ENCODE peak calls at places on chromosomes 3 and 15, in seven cellular contexts. One of them, this sample, is unnamed.

GRCh38 chr3:101702726-101703125 is 16.2 kb upstream of the RPL24 start:
- DNase-seq in stimulated activated CD4-positive, alpha-beta T cell treated with anti-CD3 and anti-CD28 coated beads, TNF-alpha, amount 100 ng/mL, for 4 hours: no peak
- DNase-seq in Caki2: peak; percentile 12
- DNase-seq in HTR-8/SVneo: no peak
- DNase-seq in ascending aorta: no peak
- DNase-seq in B cell: no peak
- DNase-seq in mesothelial cell of epicardium: no peak
- DNase-seq in this sample: no peak

GRCh38 chr15:83869329-83869728 is 215.4 kb downstream of the ADAMTSL3 start:
- DNase-seq in B cell: no peak
- DNase-seq in Caki2: no peak
- DNase-seq in mesothelial cell of epicardium: no peak
- DNase-seq in ascending aorta: no peak
- DNase-seq in stimulated activated CD4-positive, alpha-beta T cell treated with anti-CD3 and anti-CD28 coated beads, TNF-alpha, amount 100 ng/mL, for 4 hours: no peak
- DNase-seq in HTR-8/SVneo: no peak
- DNase-seq in this sample: no peak

GRCh38 chr3:65894126-65894525 is 144.6 kb downstream of the MAGI1 start:
- DNase-seq in HTR-8/SVneo: no peak
- DNase-seq in mesothelial cell of epicardium: no peak
- DNase-seq in stimulated activated CD4-positive, alpha-beta T cell treated with anti-CD3 and anti-CD28 coated beads, TNF-alpha, amount 100 ng/mL, for 4 hours: no peak
- DNase-seq in Caki2: no peak
- DNase-seq in ascending aorta: no peak
- DNase-seq in B cell: no peak
- DNase-seq in this sample: no peak

GRCh38 chr15:79357566-79357965 is 46.7 kb downstream of the TMED3 start:
- DNase-seq in mesothelial cell of epicardium: no peak
- DNase-seq in B cell: no peak
- DNase-seq in Caki2: no peak
- DNase-seq in ascending aorta: no peak
- DNase-seq in stimulated activated CD4-positive, alpha-beta T cell treated with anti-CD3 and anti-CD28 coated beads, TNF-alpha, amount 100 ng/mL, for 4 hours: no peak
- DNase-seq in HTR-8/SVneo: no peak
- DNase-seq in this sample: no peak

GRCh38 chr3:35215525-35216500 is 423.5 kb upstream of the ARPP21 start:
- DNase-seq in B cell: no peak
- DNase-seq in HTR-8/SVneo: no peak
- DNase-seq in Caki2: no peak
- DNase-seq in mesothelial cell of epicardium: no peak
- DNase-seq in stimulated activated CD4-positive, alpha-beta T cell treated with anti-CD3 and anti-CD28 coated beads, TNF-alpha, amount 100 ng/mL, for 4 hours: no peak
- DNase-seq in ascending aorta: no peak
- DNase-seq in this sample: no peak

GRCh38 chr3:190695225-190695624 is 167.3 kb downstream of the GMNC start:
- DNase-seq in stimulated activated CD4-positive, alpha-beta T cell treated with anti-CD3 and anti-CD28 coated beads, TNF-alpha, amount 100 ng/mL, for 4 hours: no peak
- DNase-seq in B cell: no peak
- DNase-seq in ascending aorta: no peak
- DNase-seq in HTR-8/SVneo: no peak
- DNase-seq in Caki2: no peak
- DNase-seq in mesothelial cell of epicardium: no peak
- DNase-seq in this sample: no peak

GRCh38 chr15:90009301-90010063 is 8.4 kb downstream of the ZNF710 start:
- DNase-seq in stimulated activated CD4-positive, alpha-beta T cell treated with anti-CD3 and anti-CD28 coated beads, TNF-alpha, amount 100 ng/mL, for 4 hours: no peak
- DNase-seq in mesothelial cell of epicardium: no peak
- DNase-seq in ascending aorta: peak; percentile 56
- DNase-seq in HTR-8/SVneo: no peak
- DNase-seq in B cell: peak; percentile 42
- DNase-seq in Caki2: no peak
- DNase-seq in this sample: no peak

GRCh38 chr3:112582242-112582874 is 20.5 kb downstream of the SLC35A5 start:
- DNase-seq in Caki2: no peak
- DNase-seq in ascending aorta: no peak
- DNase-seq in HTR-8/SVneo: peak; percentile 13
- DNase-seq in stimulated activated CD4-positive, alpha-beta T cell treated with anti-CD3 and anti-CD28 coated beads, TNF-alpha, amount 100 ng/mL, for 4 hours: no peak
- DNase-seq in B cell: no peak
- DNase-seq in mesothelial cell of epicardium: no peak
- DNase-seq in this sample: peak; percentile 34

GRCh38 chr3:80606073-80606472 is 838.3 kb upstream of the ROBO1 start:
- DNase-seq in B cell: no peak
- DNase-seq in mesothelial cell of epicardium: no peak
- DNase-seq in stimulated activated CD4-positive, alpha-beta T cell treated with anti-CD3 and anti-CD28 coated beads, TNF-alpha, amount 100 ng/mL, for 4 hours: no peak
- DNase-seq in HTR-8/SVneo: no peak
- DNase-seq in Caki2: no peak
- DNase-seq in ascending aorta: no peak
- DNase-seq in this sample: no peak

GRCh38 chr3:183541738-183542137 is 13.8 kb downstream of the KLHL6 start:
- DNase-seq in mesothelial cell of epicardium: no peak
- DNase-seq in stimulated activated CD4-positive, alpha-beta T cell treated with anti-CD3 and anti-CD28 coated beads, TNF-alpha, amount 100 ng/mL, for 4 hours: no peak
- DNase-seq in ascending aorta: no peak
- DNase-seq in B cell: no peak
- DNase-seq in Caki2: no peak
- DNase-seq in HTR-8/SVneo: no peak
- DNase-seq in this sample: no peak

GRCh38 chr15:74959643-74959939 is 3.0 kb upstream of the RPP25 start:
- DNase-seq in stimulated activated CD4-positive, alpha-beta T cell treated with anti-CD3 and anti-CD28 coated beads, TNF-alpha, amount 100 ng/mL, for 4 hours: no peak
- DNase-seq in B cell: no peak
- DNase-seq in HTR-8/SVneo: no peak
- DNase-seq in Caki2: no peak
- DNase-seq in mesothelial cell of epicardium: no peak
- DNase-seq in ascending aorta: no peak
- DNase-seq in this sample: no peak

GRCh38 chr3:100782906-100783305 is 73.6 kb downstream of the TFG start:
- DNase-seq in B cell: no peak
- DNase-seq in stimulated activated CD4-positive, alpha-beta T cell treated with anti-CD3 and anti-CD28 coated beads, TNF-alpha, amount 100 ng/mL, for 4 hours: no peak
- DNase-seq in Caki2: no peak
- DNase-seq in ascending aorta: no peak
- DNase-seq in mesothelial cell of epicardium: no peak
- DNase-seq in HTR-8/SVneo: no peak
- DNase-seq in this sample: no peak

GRCh38 chr3:42247576-42248027 is 18.4 kb downstream of the CCK start:
- DNase-seq in HTR-8/SVneo: peak; percentile 46
- DNase-seq in mesothelial cell of epicardium: no peak
- DNase-seq in stimulated activated CD4-positive, alpha-beta T cell treated with anti-CD3 and anti-CD28 coated beads, TNF-alpha, amount 100 ng/mL, for 4 hours: peak; percentile 44
- DNase-seq in Caki2: peak; percentile 27
- DNase-seq in B cell: no peak
- DNase-seq in ascending aorta: no peak
- DNase-seq in this sample: peak; percentile 75

GRCh38 chr3:129233538-129233937 is 15.9 kb upstream of the COPG1 start:
- DNase-seq in ascending aorta: peak; percentile 76
- DNase-seq in stimulated activated CD4-positive, alpha-beta T cell treated with anti-CD3 and anti-CD28 coated beads, TNF-alpha, amount 100 ng/mL, for 4 hours: no peak
- DNase-seq in mesothelial cell of epicardium: no peak
- DNase-seq in B cell: peak; percentile 96
- DNase-seq in HTR-8/SVneo: no peak
- DNase-seq in Caki2: no peak
- DNase-seq in this sample: no peak

GRCh38 chr15:98967096-98967495 is 40.5 kb downstream of the PGPEP1L start:
- DNase-seq in Caki2: no peak
- DNase-seq in B cell: no peak
- DNase-seq in stimulated activated CD4-positive, alpha-beta T cell treated with anti-CD3 and anti-CD28 coated beads, TNF-alpha, amount 100 ng/mL, for 4 hours: no peak
- DNase-seq in ascending aorta: no peak
- DNase-seq in HTR-8/SVneo: no peak
- DNase-seq in mesothelial cell of epicardium: no peak
- DNase-seq in this sample: no peak

GRCh38 chr15:86236721-86237121 is 157.1 kb downstream of the AGBL1 start:
- DNase-seq in Caki2: no peak
- DNase-seq in mesothelial cell of epicardium: no peak
- DNase-seq in B cell: no peak
- DNase-seq in ascending aorta: no peak
- DNase-seq in stimulated activated CD4-positive, alpha-beta T cell treated with anti-CD3 and anti-CD28 coated beads, TNF-alpha, amount 100 ng/mL, for 4 hours: no peak
- DNase-seq in HTR-8/SVneo: no peak
- DNase-seq in this sample: no peak

GRCh38 chr15:31004220-31004733 is 12.8 kb upstream of the MTMR10 start:
- DNase-seq in mesothelial cell of epicardium: no peak
- DNase-seq in HTR-8/SVneo: no peak
- DNase-seq in Caki2: peak; percentile 77
- DNase-seq in ascending aorta: no peak
- DNase-seq in stimulated activated CD4-positive, alpha-beta T cell treated with anti-CD3 and anti-CD28 coated beads, TNF-alpha, amount 100 ng/mL, for 4 hours: no peak
- DNase-seq in B cell: peak; percentile 83
- DNase-seq in this sample: no peak

GRCh38 chr3:186331043-186331442 is 31.0 kb downstream of the DGKG start:
- DNase-seq in stimulated activated CD4-positive, alpha-beta T cell treated with anti-CD3 and anti-CD28 coated beads, TNF-alpha, amount 100 ng/mL, for 4 hours: no peak
- DNase-seq in mesothelial cell of epicardium: no peak
- DNase-seq in B cell: no peak
- DNase-seq in Caki2: no peak
- DNase-seq in ascending aorta: no peak
- DNase-seq in HTR-8/SVneo: no peak
- DNase-seq in this sample: no peak

GRCh38 chr3:124260206-124260915 is 268.4 kb upstream of the ROPN1 start:
- DNase-seq in stimulated activated CD4-positive, alpha-beta T cell treated with anti-CD3 and anti-CD28 coated beads, TNF-alpha, amount 100 ng/mL, for 4 hours: no peak
- DNase-seq in Caki2: peak; percentile 58
- DNase-seq in HTR-8/SVneo: peak; percentile 29
- DNase-seq in B cell: no peak
- DNase-seq in ascending aorta: peak; percentile 90
- DNase-seq in mesothelial cell of epicardium: no peak
- DNase-seq in this sample: no peak

GRCh38 chr3:2870714-2871353 is 239.3 kb downstream of the IL5RA start:
- DNase-seq in stimulated activated CD4-positive, alpha-beta T cell treated with anti-CD3 and anti-CD28 coated beads, TNF-alpha, amount 100 ng/mL, for 4 hours: no peak
- DNase-seq in B cell: no peak
- DNase-seq in HTR-8/SVneo: no peak
- DNase-seq in Caki2: peak; percentile 16
- DNase-seq in ascending aorta: no peak
- DNase-seq in mesothelial cell of epicardium: no peak
- DNase-seq in this sample: no peak

GRCh38 chr3:37145607-37146006 is 28.8 kb downstream of the LRRFIP2 start:
- DNase-seq in ascending aorta: no peak
- DNase-seq in mesothelial cell of epicardium: no peak
- DNase-seq in HTR-8/SVneo: no peak
- DNase-seq in B cell: no peak
- DNase-seq in stimulated activated CD4-positive, alpha-beta T cell treated with anti-CD3 and anti-CD28 coated beads, TNF-alpha, amount 100 ng/mL, for 4 hours: no peak
- DNase-seq in Caki2: no peak
- DNase-seq in this sample: no peak

GRCh38 chr15:73923488-73924164 is 2.6 kb upstream of the LOXL1 start:
- DNase-seq in ascending aorta: no peak
- DNase-seq in stimulated activated CD4-positive, alpha-beta T cell treated with anti-CD3 and anti-CD28 coated beads, TNF-alpha, amount 100 ng/mL, for 4 hours: no peak
- DNase-seq in Caki2: no peak
- DNase-seq in mesothelial cell of epicardium: no peak
- DNase-seq in HTR-8/SVneo: no peak
- DNase-seq in B cell: no peak
- DNase-seq in this sample: no peak

GRCh38 chr3:14810795-14811661 is 7.7 kb upstream of the FGD5 start:
- DNase-seq in B cell: no peak
- DNase-seq in Caki2: no peak
- DNase-seq in stimulated activated CD4-positive, alpha-beta T cell treated with anti-CD3 and anti-CD28 coated beads, TNF-alpha, amount 100 ng/mL, for 4 hours: no peak
- DNase-seq in ascending aorta: no peak
- DNase-seq in mesothelial cell of epicardium: no peak
- DNase-seq in HTR-8/SVneo: no peak
- DNase-seq in this sample: no peak

GRCh38 chr3:34106879-34107278 is 308.4 kb downstream of the PDCD6IP start:
- DNase-seq in ascending aorta: no peak
- DNase-seq in B cell: no peak
- DNase-seq in HTR-8/SVneo: peak; percentile 5
- DNase-seq in stimulated activated CD4-positive, alpha-beta T cell treated with anti-CD3 and anti-CD28 coated beads, TNF-alpha, amount 100 ng/mL, for 4 hours: no peak
- DNase-seq in mesothelial cell of epicardium: no peak
- DNase-seq in Caki2: peak; percentile 3
- DNase-seq in this sample: no peak

GRCh38 chr3:23667536-23668429 is 138.0 kb upstream of the UBE2E1 start:
- DNase-seq in ascending aorta: no peak
- DNase-seq in mesothelial cell of epicardium: no peak
- DNase-seq in B cell: no peak
- DNase-seq in stimulated activated CD4-positive, alpha-beta T cell treated with anti-CD3 and anti-CD28 coated beads, TNF-alpha, amount 100 ng/mL, for 4 hours: no peak
- DNase-seq in Caki2: peak; percentile 64
- DNase-seq in HTR-8/SVneo: no peak
- DNase-seq in this sample: no peak

GRCh38 chr3:85483986-85484385 is 525.2 kb downstream of the CADM2 start:
- DNase-seq in ascending aorta: no peak
- DNase-seq in mesothelial cell of epicardium: no peak
- DNase-seq in B cell: no peak
- DNase-seq in Caki2: no peak
- DNase-seq in stimulated activated CD4-positive, alpha-beta T cell treated with anti-CD3 and anti-CD28 coated beads, TNF-alpha, amount 100 ng/mL, for 4 hours: no peak
- DNase-seq in HTR-8/SVneo: no peak
- DNase-seq in this sample: no peak

GRCh38 chr3:129289201-129289921 is 10.7 kb downstream of the HMCES start:
- DNase-seq in HTR-8/SVneo: no peak
- DNase-seq in Caki2: no peak
- DNase-seq in ascending aorta: no peak
- DNase-seq in mesothelial cell of epicardium: no peak
- DNase-seq in B cell: no peak
- DNase-seq in stimulated activated CD4-positive, alpha-beta T cell treated with anti-CD3 and anti-CD28 coated beads, TNF-alpha, amount 100 ng/mL, for 4 hours: no peak
- DNase-seq in this sample: no peak

GRCh38 chr15:52021128-52021671 is 2.2 kb downstream of the MAPK6 start:
- DNase-seq in B cell: peak; percentile 59
- DNase-seq in HTR-8/SVneo: peak; percentile 75
- DNase-seq in stimulated activated CD4-positive, alpha-beta T cell treated with anti-CD3 and anti-CD28 coated beads, TNF-alpha, amount 100 ng/mL, for 4 hours: peak; percentile 58
- DNase-seq in Caki2: peak; percentile 70
- DNase-seq in ascending aorta: peak; percentile 70
- DNase-seq in mesothelial cell of epicardium: no peak
- DNase-seq in this sample: peak; percentile 71

GRCh38 chr3:141127344-141128125 is 76.4 kb downstream of the SPSB4 start:
- DNase-seq in stimulated activated CD4-positive, alpha-beta T cell treated with anti-CD3 and anti-CD28 coated beads, TNF-alpha, amount 100 ng/mL, for 4 hours: no peak
- DNase-seq in mesothelial cell of epicardium: no peak
- DNase-seq in B cell: no peak
- DNase-seq in ascending aorta: no peak
- DNase-seq in Caki2: no peak
- DNase-seq in HTR-8/SVneo: no peak
- DNase-seq in this sample: no peak

GRCh38 chr3:100033184-100033583 is 81.1 kb downstream of the FILIP1L start:
- DNase-seq in ascending aorta: no peak
- DNase-seq in mesothelial cell of epicardium: no peak
- DNase-seq in Caki2: no peak
- DNase-seq in HTR-8/SVneo: no peak
- DNase-seq in B cell: no peak
- DNase-seq in stimulated activated CD4-positive, alpha-beta T cell treated with anti-CD3 and anti-CD28 coated beads, TNF-alpha, amount 100 ng/mL, for 4 hours: no peak
- DNase-seq in this sample: no peak